ENCODE peak calls at places on chromosomes 6 and 20, in five cellular contexts. I is SK-N-SH, T is HCT116, D is MM.1S, F is neural progenitor cell. P is an unnamed sample.

GRCh38 chr6:39664173-39664572 is 61.0 kb downstream of the KIF6 start:
- DNase-seq in I (no peak), T (no peak), F (no peak), D (no peak), P (no peak)

GRCh38 chr6:170124836-170125235 is 166.0 kb downstream of the DLL1 start:
- DNase-seq in F (no peak), D (no peak), I (no peak), T (no peak), P (peak; percentile 53)

GRCh38 chr6:139698526-139699182 is 324.2 kb upstream of the CITED2 start:
- DNase-seq in D (no peak), T (no peak), I (no peak), F (no peak), P (no peak)

GRCh38 chr20:25389858-25390537 is 637 bp downstream of the ABHD12 start:
- DNase-seq in D (peak; percentile 40), I (peak; percentile 82), F (peak; percentile 76), T (no peak), P (peak; percentile 51)

GRCh38 chr20:23273776-23274175 is 76.8 kb upstream of the NXT1 start:
- DNase-seq in T (no peak), D (no peak), F (no peak), I (no peak), P (no peak)

GRCh38 chr20:48769111-48769879 is 58.5 kb downstream of the PREX1 start:
- DNase-seq in D (no peak), T (no peak), I (no peak), F (no peak), P (no peak)

GRCh38 chr6:132198896-132199295 is 202.4 kb downstream of the MOXD1 start:
- DNase-seq in T (no peak), D (no peak), F (no peak), I (no peak), P (peak; percentile 51)

GRCh38 chr20:58048096-58048702 is 180.3 kb downstream of the ANKRD60 start:
- DNase-seq in D (peak; percentile 14), F (peak; percentile 79), T (no peak), I (no peak), P (peak; percentile 75)

GRCh38 chr6:124676033-124676432 is 286.2 kb upstream of the RNF217 start:
- DNase-seq in F (no peak), T (no peak), D (no peak), I (no peak), P (no peak)

GRCh38 chr6:167747152-167747427 is 79.6 kb upstream of the AFDN start:
- DNase-seq in F (no peak), I (no peak), D (no peak), T (no peak), P (no peak)

GRCh38 chr20:38579219-38579618 is 1.8 kb upstream of the ADIG start:
- DNase-seq in F (no peak), T (no peak), I (no peak), D (no peak), P (no peak)

GRCh38 chr20:64225828-64226598 is 29.5 kb upstream of the PCMTD2 start:
- DNase-seq in F (no peak), I (no peak), T (no peak), D (no peak), P (no peak)

GRCh38 chr20:49595811-49596545 is 28.0 kb upstream of the PTGIS start:
- DNase-seq in F (no peak), D (no peak), I (no peak), T (no peak), P (no peak)

GRCh38 chr6:87504440-87504839 is 31.7 kb downstream of the SLC35A1 start:
- DNase-seq in D (no peak), T (no peak), I (no peak), F (no peak), P (no peak)

GRCh38 chr6:89989742-89990141 is 95.5 kb downstream of the GJA10 start:
- DNase-seq in T (no peak), D (no peak), F (no peak), I (no peak), P (no peak)

GRCh38 chr6:170130201-170130621 is 160.7 kb downstream of the DLL1 start:
- DNase-seq in D (no peak), T (no peak), F (no peak), I (no peak), P (no peak)

GRCh38 chr6:89970609-89971337 is 76.5 kb downstream of the GJA10 start:
- DNase-seq in I (peak; percentile 67), D (no peak), F (peak; percentile 76), T (peak; percentile 16), P (peak; percentile 73)

GRCh38 chr6:150492941-150493340 is 106.7 kb upstream of the PLEKHG1 start:
- DNase-seq in I (no peak), T (no peak), F (no peak), D (no peak), P (peak; percentile 89)

GRCh38 chr6:145689529-145689928 is 45.8 kb downstream of the EPM2A start:
- DNase-seq in D (no peak), F (no peak), T (no peak), I (no peak), P (no peak)

GRCh38 chr20:1187605-1188171 is 2.9 kb upstream of the TMEM74B start:
- DNase-seq in I (no peak), F (no peak), D (no peak), T (no peak), P (no peak)

GRCh38 chr6:8132130-8132529 is 29.8 kb upstream of the EEF1E1 start:
- DNase-seq in D (no peak), T (no peak), I (no peak), F (no peak), P (no peak)

GRCh38 chr6:131807644-131808459 is at the start of gene ENPP1:
- DNase-seq in F (peak; percentile 83), T (peak; percentile 21), I (peak; percentile 73), D (peak; percentile 91), P (peak; percentile 47)

GRCh38 chr20:20010639-20011500 is 6.3 kb upstream of the NAA20 start:
- DNase-seq in T (no peak), I (no peak), F (no peak), D (no peak), P (peak; percentile 77)

GRCh38 chr6:27318973-27319372 is 6.9 kb upstream of the POM121L2 start:
- DNase-seq in D (no peak), T (no peak), I (no peak), F (no peak), P (no peak)

GRCh38 chr6:137494281-137494966 is at the start of gene OLIG3:
- DNase-seq in I (no peak), F (peak; percentile 72), T (no peak), D (no peak), P (no peak)

GRCh38 chr20:62697468-62697912 is 11.1 kb upstream of the NTSR1 start:
- DNase-seq in I (no peak), F (no peak), D (no peak), T (no peak), P (no peak)

GRCh38 chr6:158916638-158917037 is 83.4 kb downstream of the RSPH3 start:
- DNase-seq in T (no peak), D (no peak), F (no peak), I (no peak), P (no peak)

GRCh38 chr6:124977067-124977908 is 15.1 kb downstream of the RNF217 start:
- DNase-seq in T (no peak), D (no peak), F (no peak), I (no peak), P (peak; percentile 32)

GRCh38 chr20:32563311-32564272 is 21.5 kb downstream of the NOL4L start:
- DNase-seq in I (no peak), T (no peak), D (no peak), F (peak; percentile 81), P (no peak)

GRCh38 chr6:85362652-85363310 is 87.1 kb upstream of the NT5E start:
- DNase-seq in F (no peak), I (no peak), D (no peak), T (no peak), P (peak; percentile 48)

GRCh38 chr20:6590891-6591679 is 176.4 kb upstream of the BMP2 start:
- DNase-seq in F (no peak), T (no peak), I (no peak), D (no peak), P (peak; percentile 98)

GRCh38 chr6:133512410-133513016 is 271.4 kb downstream of the EYA4 start:
- DNase-seq in I (peak; percentile 26), D (peak; percentile 17), F (peak; percentile 70), T (peak; percentile 44), P (peak; percentile 70)

GRCh38 chr6:32700391-32701040 is 34.1 kb upstream of the HLA-DQB1 start:
- DNase-seq in T (peak; percentile 61), F (peak; percentile 77), D (peak; percentile 38), I (peak; percentile 52), P (peak; percentile 68)

GRCh38 chr20:11918280-11918952 is 723 bp downstream of the BTBD3 start:
- DNase-seq in F (no peak), I (no peak), D (no peak), T (no peak), P (no peak)

GRCh38 chr6:73803562-73804221 is 107.7 kb downstream of the CD109 start:
- DNase-seq in F (peak; percentile 79), T (peak; percentile 32), D (no peak), I (peak; percentile 19), P (peak; percentile 82)
- TF ChIP-seq CTCF in F (peak; percentile 79), T (peak; percentile 29), D (peak; percentile 48), I (peak; percentile 77), P (peak; percentile 74)

DNA sequence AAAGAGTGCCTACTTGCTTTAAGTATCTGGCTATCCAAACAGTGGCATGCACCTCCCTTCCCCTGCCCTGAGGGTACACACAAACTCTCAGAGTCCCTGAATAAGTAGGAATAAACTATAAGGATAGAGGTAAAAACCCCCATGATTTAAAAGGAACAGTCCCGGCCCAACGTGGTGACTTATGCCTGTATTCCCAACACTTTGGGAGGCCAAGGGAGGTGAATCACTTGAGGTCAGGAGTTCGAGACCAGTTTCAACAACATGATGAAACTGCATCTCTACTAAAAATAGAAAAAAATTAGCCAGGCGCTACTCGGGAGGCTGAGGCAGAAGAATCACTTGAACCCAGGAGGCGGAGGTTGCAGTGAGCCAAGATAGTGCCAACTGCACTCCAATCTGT is 22.2 kb downstream of the SAMHD1 start:
- DNase-seq in F (no peak), T (no peak), D (no peak), I (no peak), P (no peak)
- TF ChIP-seq EZH2phosphoT487 in F (no peak), T (no peak), D (no peak), I (no peak), P (no peak)

GRCh38 chr20:33719277-33719988 is 677 bp downstream of the PXMP4 start:
- DNase-seq in F (no peak), D (no peak), I (no peak), T (no peak), P (no peak)
- H3K9ac ChIP-seq in F (peak overlapping the region; percentile 10), D (peak overlapping the region; percentile 71), I (peak overlapping the region; percentile 57), T (peak overlapping the region; percentile 70), P (no peak overlapping the region)

GRCh38 chr6:154974485-154975149 is 20.5 kb upstream of the TIAM2 start:
- DNase-seq in D (no peak), T (no peak), I (no peak), F (no peak), P (peak; percentile 17)
- TF ChIP-seq CTCF in D (no peak), T (peak; percentile 6), I (peak; percentile 30), F (peak; percentile 29), P (no peak)